ENCODE peak calls at places on chromosomes 6 and 20, in seven cellular contexts. N, L, Y, K, D, M and R are unnamed samples.

GRCh38 chr20:23607497-23608245 is 2.0 kb upstream of the CST9 start:
- DNase-seq in N (no peak), M (no peak), L (no peak), D (no peak), K (no peak), Y (no peak), R (no peak)

GRCh38 chr20:25252686-25253421 is 5.0 kb downstream of the PYGB start:
- DNase-seq in M (no peak), Y (no peak), L (no peak), D (no peak), K (no peak), N (no peak), R (no peak)

GRCh38 chr6:77021232-77021631 is 442.1 kb downstream of the HTR1B start:
- DNase-seq in L (no peak), Y (no peak), K (no peak), D (no peak), N (no peak), M (no peak), R (no peak)

GRCh38 chr20:57061058-57061900 is 205.2 kb downstream of the BMP7 start:
- DNase-seq in N (no peak), L (peak; percentile 74), D (peak; percentile 14), K (no peak), Y (no peak), M (no peak), R (no peak)

GRCh38 chr6:139371421-139372253 is 2.8 kb downstream of the CITED2 start:
- DNase-seq in Y (no peak), L (no peak), N (no peak), D (no peak), M (no peak), K (no peak), R (no peak)

GRCh38 chr6:119950681-119951080 is 601.1 kb upstream of the MAN1A1 start:
- DNase-seq in K (no peak), N (no peak), D (no peak), M (no peak), Y (no peak), L (no peak), R (no peak)

GRCh38 chr6:118297821-118298220 is 250.3 kb upstream of the PLN start:
- DNase-seq in D (no peak), L (no peak), M (no peak), K (no peak), Y (no peak), N (no peak), R (no peak)

GRCh38 chr20:25081065-25081729 is 744 bp downstream of the VSX1 start:
- DNase-seq in N (no peak), K (no peak), L (peak; percentile 71), Y (no peak), D (no peak), M (peak; percentile 64), R (no peak)

GRCh38 chr6:41836022-41836659 is 48.6 kb downstream of the TOMM6 start:
- DNase-seq in M (no peak), N (no peak), K (no peak), D (no peak), Y (peak; percentile 43), L (no peak), R (no peak)

GRCh38 chr6:31042801-31043200 is 32.5 kb downstream of the MUC22 start:
- DNase-seq in L (peak; percentile 52), N (peak; percentile 20), D (no peak), K (no peak), M (no peak), Y (peak; percentile 28), R (no peak)

GRCh38 chr6:166629628-166630027 is 2.6 kb upstream of the RPS6KA2 start:
- DNase-seq in L (no peak), N (peak; percentile 78), M (no peak), K (no peak), D (no peak), Y (no peak), R (no peak)

GRCh38 chr20:38202982-38203293 is 37.9 kb upstream of the TGM2 start:
- DNase-seq in M (peak; percentile 41), Y (no peak), K (no peak), N (no peak), L (no peak), D (no peak), R (no peak)

GRCh38 chr6:148851683-148852556 is 105.1 kb downstream of the UST start:
- DNase-seq in K (no peak), D (no peak), L (no peak), Y (no peak), N (no peak), M (no peak), R (no peak)

GRCh38 chr6:20202699-20203302 is 9.5 kb downstream of the MBOAT1 start:
- DNase-seq in K (no peak), D (no peak), Y (no peak), L (no peak), M (no peak), N (no peak), R (no peak)

GRCh38 chr20:42484335-42484734 is 705.4 kb downstream of the PTPRT start:
- DNase-seq in M (no peak), N (no peak), D (no peak), L (no peak), K (no peak), Y (no peak), R (no peak)

GRCh38 chr20:42482808-42483207 is 706.9 kb downstream of the PTPRT start:
- DNase-seq in M (no peak), N (no peak), L (no peak), K (no peak), Y (no peak), D (no peak), R (no peak)

GRCh38 chr20:42484790-42485365 is 704.8 kb downstream of the PTPRT start:
- DNase-seq in M (no peak), D (no peak), K (no peak), N (no peak), L (no peak), Y (no peak), R (no peak)

GRCh38 chr20:42485566-42485965 is 704.1 kb downstream of the PTPRT start:
- DNase-seq in K (no peak), N (no peak), Y (no peak), L (no peak), D (no peak), M (no peak), R (no peak)

DNA sequence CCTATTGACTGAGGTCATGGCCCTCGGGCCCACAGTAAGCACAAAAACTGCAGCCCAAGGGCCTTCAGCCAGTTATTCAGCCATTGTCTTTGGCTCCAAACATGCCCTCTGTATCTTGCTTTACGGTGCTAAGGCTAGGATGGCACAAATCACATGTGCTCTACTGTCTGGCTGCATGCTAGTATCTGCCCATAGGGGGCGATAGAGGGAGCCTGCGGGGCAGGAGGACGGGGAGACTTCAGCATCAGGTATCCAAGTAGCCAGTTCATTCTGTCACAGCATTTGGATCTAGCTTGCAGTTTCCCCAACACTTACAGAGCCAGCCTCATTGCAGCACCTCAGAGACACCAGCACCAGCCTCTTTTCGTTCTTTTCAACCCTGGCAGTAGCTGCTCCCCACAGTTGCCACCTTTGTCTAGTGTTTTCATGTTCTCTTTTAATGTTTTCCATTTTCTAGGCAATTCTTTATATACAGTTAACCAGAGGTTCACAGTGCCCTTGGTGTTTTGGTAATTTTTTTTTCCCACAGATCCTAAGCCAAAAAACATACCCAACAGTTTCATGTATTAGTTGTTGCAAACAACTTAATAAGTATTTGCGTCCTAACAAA is 705.9 kb downstream of the PTPRT start:
- DNase-seq in D (peak; percentile 30), N (no peak), M (no peak), Y (peak; percentile 15), L (no peak), K (no peak), R (no peak)
- TF ChIP-seq CTCF in D (peak; percentile 74), N (no peak), M (no peak), Y (peak; percentile 37), L (no peak), K (peak; percentile 44), R (peak; percentile 31)

GRCh38 chr6:33085627-33086026 is 9.8 kb downstream of the HLA-DPB1 start:
- DNase-seq in M (no peak), L (no peak), D (no peak), N (no peak), Y (no peak), K (no peak), R (no peak)

GRCh38 chr6:33080127-33081089 is 4.6 kb downstream of the HLA-DPB1 start:
- DNase-seq in D (no peak), M (peak; percentile 83), K (no peak), L (peak; percentile 55), N (no peak), Y (no peak), R (no peak)

GRCh38 chr6:33079575-33079974 is 3.8 kb downstream of the HLA-DPB1 start:
- DNase-seq in Y (no peak), M (no peak), K (no peak), N (no peak), L (no peak), D (no peak), R (no peak)

GRCh38 chr6:33081098-33081824 is 5.5 kb downstream of the HLA-DPB1 start:
- DNase-seq in Y (no peak), N (no peak), K (no peak), D (no peak), L (no peak), M (no peak), R (no peak)

GRCh38 chr6:33082702-33083101 is 6.9 kb downstream of the HLA-DPB1 start:
- DNase-seq in D (peak; percentile 59), K (no peak), N (no peak), M (no peak), L (peak; percentile 38), Y (peak; percentile 45), R (no peak)
- TF ChIP-seq CTCF in D (peak; percentile 78), K (peak; percentile 75), N (no peak), M (peak; percentile 66), L (no peak), Y (peak; percentile 78), R (peak; percentile 73)

GRCh38 chr6:74873911-74874310 is 331.9 kb downstream of the COL12A1 start:
- DNase-seq in Y (no peak), N (no peak), L (no peak), D (no peak), K (no peak), M (no peak), R (no peak)

GRCh38 chr6:74867286-74867685 is 338.6 kb downstream of the COL12A1 start:
- DNase-seq in K (no peak), L (no peak), M (no peak), Y (no peak), N (no peak), D (no peak), R (no peak)

GRCh38 chr6:74872754-74873446 is 333.0 kb downstream of the COL12A1 start:
- DNase-seq in D (no peak), L (no peak), N (no peak), M (no peak), K (no peak), Y (no peak), R (no peak)

GRCh38 chr6:74871757-74872156 is 334.1 kb downstream of the COL12A1 start:
- DNase-seq in L (no peak), M (no peak), Y (no peak), K (peak; percentile 34), D (no peak), N (peak; percentile 47), R (peak; percentile 44)

DNA sequence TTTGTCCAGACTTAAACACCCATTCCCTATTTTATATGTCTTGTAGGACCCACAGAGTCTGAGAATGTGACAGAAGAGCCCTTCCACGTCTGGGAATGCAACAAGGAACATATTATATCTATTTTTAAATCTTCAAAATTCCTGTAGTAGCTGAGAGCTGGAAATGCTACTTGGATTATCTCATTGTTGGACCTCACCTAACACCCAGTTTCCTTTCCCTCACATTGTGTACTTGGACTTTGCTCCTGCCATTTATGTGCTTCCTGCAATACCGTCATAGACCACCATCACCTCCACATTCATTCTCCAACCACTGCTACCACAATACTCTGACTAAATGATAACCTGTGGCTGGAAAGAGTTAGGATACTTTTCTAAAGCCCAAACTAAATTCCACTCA is 335.4 kb downstream of the COL12A1 start:
- DNase-seq in N (no peak), K (no peak), D (no peak), M (no peak), L (no peak), Y (no peak), R (no peak)
- TF ChIP-seq CTCF in N (no peak), K (no peak), D (no peak), M (no peak), L (no peak), Y (peak; percentile 14), R (no peak)

GRCh38 chr6:113488812-113489685 is 368.1 kb upstream of the MARCKS start:
- DNase-seq in D (no peak), N (no peak), Y (no peak), K (no peak), M (no peak), L (no peak), R (no peak)
- TF ChIP-seq CTCF in D (peak; percentile 64), N (no peak), Y (no peak), K (no peak), M (no peak), L (no peak), R (peak; percentile 3)